ENCODE peak calls at places on chromosomes 5 and 9, in four cellular contexts. D is T-cell; G is activated T-cell treated with anti-CD3 and anti-CD28 coated beads, Interleukin-2, amount 50 U/mL, for 72 hours; Z is brain microvascular endothelial cell. Y is an unnamed sample.

GRCh38 chr5:137461636-137462596 is 37.2 kb downstream of the SPOCK1 start:
- DNase-seq in D (no peak), G (no peak), Z (no peak), Y (no peak)

GRCh38 chr9:110180713-110181434 is 27.1 kb downstream of the C9orf152 start:
- DNase-seq in D (no peak), G (no peak), Z (peak; percentile 60), Y (no peak)

GRCh38 chr5:177132504-177133118 is 962 bp upstream of the NSD1 start:
- DNase-seq in D (peak; percentile 32), G (no peak), Z (no peak), Y (no peak)

GRCh38 chr9:99130069-99130468 is 25.2 kb downstream of the TGFBR1 start:
- DNase-seq in D (no peak), G (no peak), Z (no peak), Y (no peak)

GRCh38 chr5:139181835-139182452 is 16.2 kb downstream of the SIL1 start:
- DNase-seq in D (no peak), G (no peak), Z (no peak), Y (no peak)

GRCh38 chr5:78504726-78505431 is 143.7 kb downstream of the LHFPL2 start:
- DNase-seq in D (no peak), G (no peak), Z (peak; percentile 100), Y (peak; percentile 75)

GRCh38 chr9:25177858-25178257 is 500.4 kb downstream of the TUSC1 start:
- DNase-seq in D (no peak), G (no peak), Z (no peak), Y (no peak)

GRCh38 chr5:58317808-58318207 is 142.1 kb downstream of the PLK2 start:
- DNase-seq in D (no peak), G (no peak), Z (no peak), Y (no peak)

GRCh38 chr5:68529581-68529980 is 314.0 kb downstream of the PIK3R1 start:
- DNase-seq in D (no peak), G (no peak), Z (no peak), Y (no peak)

GRCh38 chr9:86281577-86282076 is 711 bp downstream of the ISCA1 start:
- DNase-seq in D (no peak), G (no peak), Z (no peak), Y (peak; percentile 19)

GRCh38 chr5:122500245-122501086 is 188.4 kb downstream of the SNCAIP start:
- DNase-seq in D (no peak), G (peak; percentile 5), Z (peak; percentile 73), Y (peak; percentile 47)

GRCh38 chr5:20514145-20514544 is 526.1 kb upstream of the CDH18 start:
- DNase-seq in D (no peak), G (no peak), Z (no peak), Y (no peak)

GRCh38 chr9:88429595-88430430 is 41.6 kb downstream of the SPIN1 start:
- DNase-seq in D (no peak), G (no peak), Z (no peak), Y (no peak)

GRCh38 chr9:91126761-91127420 is 234.8 kb downstream of the AUH start:
- DNase-seq in D (no peak), G (no peak), Z (no peak), Y (no peak)

Y was measured in ACHN.